ENCODE peak calls at places on chromosomes 6 and 20, in four cellular contexts. U is heart left ventricle; F is NCI-H1092; V is CD8-positive, alpha-beta T cell. P is an unnamed sample.

GRCh38 chr6:116136373-116136772 is 10.4 kb upstream of the COL10A1 start:
- DNase-seq in U (no peak), F (no peak), V (no peak), P (no peak)

GRCh38 chr20:706366-706885 is 30.8 kb upstream of the SCRT2 start:
- DNase-seq in U (no peak), F (no peak), V (no peak), P (no peak)

GRCh38 chr6:3523288-3523670 is 66.4 kb upstream of the SLC22A23 start:
- DNase-seq in U (no peak), F (no peak), V (no peak), P (no peak)

GRCh38 chr20:46746972-46747371 is 37.5 kb downstream of the SLC2A10 start:
- DNase-seq in U (no peak), F (no peak), V (no peak), P (no peak)

GRCh38 chr20:61130156-61130555 is 121.9 kb upstream of the CDH4 start:
- DNase-seq in U (no peak), F (no peak), V (no peak), P (no peak)

GRCh38 chr20:63695419-63696310 is 787 bp upstream of the TNFRSF6B start:
- DNase-seq in U (peak), F (no peak), V (no peak), P (no peak)

GRCh38 chr6:125749112-125749863 is at the start of gene HEY2:
- DNase-seq in U (peak), F (peak), V (peak), P (peak)

GRCh38 chr20:48156521-48156920 is 371.2 kb upstream of the SULF2 start:
- DNase-seq in U (no peak), F (no peak), V (no peak), P (no peak)

GRCh38 chr20:22795897-22796296 is 211.5 kb upstream of the FOXA2 start:
- DNase-seq in U (peak), F (no peak), V (no peak), P (no peak)

GRCh38 chr6:37311666-37312473 is 41.9 kb upstream of the RNF8 start:
- DNase-seq in U (no peak), F (no peak), V (no peak), P (no peak)

GRCh38 chr6:1126036-1126435 is 185.9 kb upstream of the FOXQ1 start:
- DNase-seq in U (no peak), F (no peak), V (no peak), P (no peak)

GRCh38 chr20:63234693-63235398 is 859 bp upstream of the BIRC7 start:
- DNase-seq in U (no peak), F (no peak), V (no peak), P (no peak)

GRCh38 chr6:146543211-146543939 is at the start of gene RAB32:
- DNase-seq in U (peak), F (no peak), V (no peak), P (no peak)

GRCh38 chr6:23980965-23981364 is 145.1 kb upstream of the NRSN1 start:
- DNase-seq in U (no peak), F (no peak), V (no peak), P (no peak)

GRCh38 chr20:41501376-41501775 is 116.8 kb downstream of the CHD6 start:
- DNase-seq in U (no peak), F (no peak), V (no peak), P (no peak)